ENCODE peak calls at places on chromosomes 13 and 19, in five cellular contexts. C is activated CD4-positive, alpha-beta T cell treated with anti-CD3 and anti-CD28 coated beads, Interleukin-2, amount 50 U/mL, for 1 hour; E is NCI-H510A treated with DMSO at 0.1 percent for 48 hours; L is MCF 10A; D is H54. J is an unnamed sample.

GRCh38 chr19:16920816-16921529 is 32.2 kb downstream of the F2RL3 start:
- DNase-seq in C (no peak), E (no peak), L (peak), D (peak), J (no peak)

GRCh38 chr13:94878721-94879120 is 166.4 kb upstream of the SOX21 start:
- DNase-seq in C (no peak), E (no peak), L (no peak), D (no peak), J (no peak)

GRCh38 chr13:112679381-112679780 is 10.5 kb upstream of the ATP11A start:
- DNase-seq in C (no peak), E (no peak), L (no peak), D (no peak), J (no peak)

GRCh38 chr19:790971-791604 is 6.2 kb upstream of the PTBP1 start:
- DNase-seq in C (no peak), E (no peak), L (no peak), D (no peak), J (no peak)

GRCh38 chr13:40152145-40152544 is 496.7 kb downstream of the COG6 start:
- DNase-seq in C (no peak), E (no peak), L (peak), D (peak), J (no peak)

GRCh38 chr13:47158583-47158982 is 261.7 kb upstream of the HTR2A start:
- DNase-seq in C (no peak), E (no peak), L (no peak), D (no peak), J (no peak)

GRCh38 chr19:54707932-54708331 is 16.3 kb upstream of the KIR3DL3 start:
- DNase-seq in C (no peak), E (no peak), L (no peak), D (no peak), J (no peak)

GRCh38 chr13:76823969-76824368 is 62.2 kb downstream of the KCTD12 start:
- DNase-seq in C (no peak), E (no peak), L (no peak), D (no peak), J (no peak)

J was measured in activated naive CD4-positive, alpha-beta T cell treated with anti-CD3 and anti-CD28 coated beads, Interleukin-2, amount 50 U/mL, for 16 hours.